ENCODE peak calls at places on chromosome 20, in six cellular contexts. One of them, this sample, is unnamed.

GRCh38 chr20:40741507-40742106 is 52.6 kb upstream of the MAFB start:
- DNase-seq in upper lobe of right lung: no peak
- DNase-seq in posterior vena cava: no peak
- DNase-seq in renal cortical epithelial cell: peak
- DNase-seq in pancreas: peak
- DNase-seq in fibroblast of lung: peak
- DNase-seq in this sample: no peak

GRCh38 chr20:45835230-45836224 is 1.9 kb downstream of the SNX21 start:
- DNase-seq in upper lobe of right lung: no peak
- DNase-seq in posterior vena cava: peak
- DNase-seq in renal cortical epithelial cell: no peak
- DNase-seq in pancreas: no peak
- DNase-seq in fibroblast of lung: peak
- DNase-seq in this sample: no peak

GRCh38 chr20:35117148-35117547 is 24.5 kb upstream of the TRPC4AP start:
- DNase-seq in upper lobe of right lung: no peak
- DNase-seq in posterior vena cava: no peak
- DNase-seq in renal cortical epithelial cell: no peak
- DNase-seq in pancreas: no peak
- DNase-seq in fibroblast of lung: peak
- DNase-seq in this sample: no peak

GRCh38 chr20:43925786-43926185 is 11.1 kb downstream of the TOX2 start:
- DNase-seq in upper lobe of right lung: peak
- DNase-seq in posterior vena cava: no peak
- DNase-seq in renal cortical epithelial cell: peak
- DNase-seq in pancreas: no peak
- DNase-seq in fibroblast of lung: peak
- DNase-seq in this sample: no peak

GRCh38 chr20:20360464-20360863 is 7.4 kb upstream of the INSM1 start:
- DNase-seq in upper lobe of right lung: no peak
- DNase-seq in posterior vena cava: no peak
- DNase-seq in renal cortical epithelial cell: peak
- DNase-seq in pancreas: peak
- DNase-seq in fibroblast of lung: peak
- DNase-seq in this sample: no peak

GRCh38 chr20:19823216-19823615 is 65.2 kb downstream of the RIN2 start:
- DNase-seq in upper lobe of right lung: no peak
- DNase-seq in posterior vena cava: no peak
- DNase-seq in renal cortical epithelial cell: no peak
- DNase-seq in pancreas: no peak
- DNase-seq in fibroblast of lung: peak
- DNase-seq in this sample: no peak

GRCh38 chr20:41406896-41407444 is 40.4 kb upstream of the EMILIN3 start:
- DNase-seq in upper lobe of right lung: no peak
- DNase-seq in posterior vena cava: no peak
- DNase-seq in renal cortical epithelial cell: no peak
- DNase-seq in pancreas: no peak
- DNase-seq in fibroblast of lung: no peak
- DNase-seq in this sample: no peak

GRCh38 chr20:50664248-50664647 is 27.1 kb downstream of the RIPOR3 start:
- DNase-seq in upper lobe of right lung: no peak
- DNase-seq in posterior vena cava: no peak
- DNase-seq in renal cortical epithelial cell: no peak
- DNase-seq in pancreas: no peak
- DNase-seq in fibroblast of lung: no peak
- DNase-seq in this sample: no peak

GRCh38 chr20:57467742-57468141 is 57.2 kb downstream of the CTCFL start:
- DNase-seq in upper lobe of right lung: peak
- DNase-seq in posterior vena cava: peak
- DNase-seq in renal cortical epithelial cell: no peak
- DNase-seq in pancreas: no peak
- DNase-seq in fibroblast of lung: no peak
- DNase-seq in this sample: no peak

GRCh38 chr20:38727602-38728236 is 3.4 kb downstream of the SLC32A1 start:
- DNase-seq in upper lobe of right lung: no peak
- DNase-seq in posterior vena cava: no peak
- DNase-seq in renal cortical epithelial cell: no peak
- DNase-seq in pancreas: no peak
- DNase-seq in fibroblast of lung: no peak
- DNase-seq in this sample: no peak

GRCh38 chr20:62276448-62276847 is 26.3 kb upstream of the ADRM1 start:
- DNase-seq in upper lobe of right lung: no peak
- DNase-seq in posterior vena cava: no peak
- DNase-seq in renal cortical epithelial cell: no peak
- DNase-seq in pancreas: no peak
- DNase-seq in fibroblast of lung: no peak
- DNase-seq in this sample: no peak

GRCh38 chr20:16927031-16927430 is 178.9 kb downstream of the OTOR start:
- DNase-seq in upper lobe of right lung: no peak
- DNase-seq in posterior vena cava: no peak
- DNase-seq in renal cortical epithelial cell: no peak
- DNase-seq in pancreas: no peak
- DNase-seq in fibroblast of lung: no peak
- DNase-seq in this sample: no peak

GRCh38 chr20:13995086-13995665 is at the start of gene MACROD2:
- DNase-seq in upper lobe of right lung: peak
- DNase-seq in posterior vena cava: peak
- DNase-seq in renal cortical epithelial cell: peak
- DNase-seq in pancreas: peak
- DNase-seq in fibroblast of lung: peak
- DNase-seq in this sample: peak

GRCh38 chr20:35968930-35969329 is 540 bp downstream of the CNBD2 start:
- DNase-seq in upper lobe of right lung: no peak
- DNase-seq in posterior vena cava: no peak
- DNase-seq in renal cortical epithelial cell: peak
- DNase-seq in pancreas: no peak
- DNase-seq in fibroblast of lung: no peak
- DNase-seq in this sample: no peak

GRCh38 chr20:7355056-7355455 is 585.2 kb downstream of the HAO1 start:
- DNase-seq in upper lobe of right lung: no peak
- DNase-seq in posterior vena cava: no peak
- DNase-seq in renal cortical epithelial cell: peak
- DNase-seq in pancreas: no peak
- DNase-seq in fibroblast of lung: no peak
- DNase-seq in this sample: no peak

GRCh38 chr20:12112089-12112474 is 194.4 kb downstream of the BTBD3 start:
- DNase-seq in upper lobe of right lung: no peak
- DNase-seq in posterior vena cava: no peak
- DNase-seq in renal cortical epithelial cell: no peak
- DNase-seq in pancreas: no peak
- DNase-seq in fibroblast of lung: no peak
- DNase-seq in this sample: no peak

GRCh38 chr20:23186808-23187207 is 100.7 kb upstream of the CD93 start:
- DNase-seq in upper lobe of right lung: no peak
- DNase-seq in posterior vena cava: no peak
- DNase-seq in renal cortical epithelial cell: no peak
- DNase-seq in pancreas: no peak
- DNase-seq in fibroblast of lung: no peak
- DNase-seq in this sample: no peak

GRCh38 chr20:50372770-50373088 is 137.5 kb upstream of the PTPN1 start:
- DNase-seq in upper lobe of right lung: no peak
- DNase-seq in posterior vena cava: no peak
- DNase-seq in renal cortical epithelial cell: peak
- DNase-seq in pancreas: peak
- DNase-seq in fibroblast of lung: no peak
- DNase-seq in this sample: no peak

GRCh38 chr20:44056010-44056698 is 130.8 kb downstream of the JPH2 start:
- DNase-seq in upper lobe of right lung: peak
- DNase-seq in posterior vena cava: no peak
- DNase-seq in renal cortical epithelial cell: peak
- DNase-seq in pancreas: no peak
- DNase-seq in fibroblast of lung: no peak
- DNase-seq in this sample: peak

GRCh38 chr20:19750907-19751636 is 7.0 kb upstream of the RIN2 start:
- DNase-seq in upper lobe of right lung: no peak
- DNase-seq in posterior vena cava: no peak
- DNase-seq in renal cortical epithelial cell: no peak
- DNase-seq in pancreas: no peak
- DNase-seq in fibroblast of lung: no peak
- DNase-seq in this sample: no peak

This sample was measured in mesenteric fat pad.